ENCODE peak calls at places on chromosomes 6 and 20, in ten cellular contexts. E is breast epithelium; G is endothelial cell; T is cardiac muscle cell; B is uterus; D is activated CD8-positive, alpha-beta T cell treated with anti-CD3 and anti-CD28 coated beads for 36 hours; X is IMR-90; K is Caco-2; R is WTC11; S is MM.1S. Z is an unnamed sample.

GRCh38 chr6:134092449-134092848 is 40.0 kb upstream of the SLC2A12 start:
- DNase-seq in E (no peak), B (no peak), S (peak; percentile 80), G (no peak), X (no peak), T (no peak), K (no peak), R (no peak), D (no peak), Z (no peak)

GRCh38 chr6:156808287-156808686 is 31.1 kb downstream of the ARID1B start:
- DNase-seq in B (no peak), D (no peak), T (peak; percentile 64), S (no peak), X (peak; percentile 13), K (no peak), R (no peak), E (no peak), G (no peak), Z (no peak)

GRCh38 chr6:163314791-163315404 is 99.6 kb upstream of the QKI start:
- DNase-seq in T (no peak), D (no peak), X (no peak), S (no peak), E (no peak), B (no peak), R (no peak), K (no peak), G (no peak), Z (no peak)

GRCh38 chr20:17558154-17558940 is 11.5 kb upstream of the DSTN start:
- DNase-seq in X (peak; percentile 91), T (peak; percentile 89), E (no peak), B (peak; percentile 89), G (no peak), R (no peak), K (no peak), S (no peak), D (peak; percentile 39), Z (no peak)

GRCh38 chr20:3046677-3047462 is 1.0 kb downstream of the MRPS26 start:
- DNase-seq in D (peak; percentile 22), G (no peak), B (no peak), X (no peak), R (no peak), T (peak; percentile 13), K (peak; percentile 62), E (no peak), S (no peak), Z (no peak)

GRCh38 chr20:62381202-62381797 is 5.6 kb upstream of the RPS21 start:
- DNase-seq in D (peak; percentile 33), T (no peak), R (no peak), E (no peak), K (no peak), B (peak; percentile 49), G (no peak), S (no peak), X (peak; percentile 76), Z (no peak)

GRCh38 chr6:22411408-22412105 is 114.7 kb upstream of the PRL start:
- DNase-seq in G (no peak), D (no peak), S (no peak), X (peak; percentile 51), K (no peak), B (peak; percentile 24), E (no peak), R (no peak), T (peak; percentile 9), Z (no peak)

GRCh38 chr6:81166770-81167169 is 585.7 kb downstream of the TENT5A start:
- DNase-seq in D (no peak), S (no peak), X (peak; percentile 28), T (peak; percentile 53), B (no peak), E (no peak), G (no peak), K (no peak), R (no peak), Z (no peak)

GRCh38 chr6:424741-425417 is 33.3 kb downstream of the IRF4 start:
- DNase-seq in B (no peak), T (no peak), G (no peak), X (no peak), E (no peak), K (no peak), S (no peak), D (no peak), R (no peak), Z (no peak)

GRCh38 chr6:105257350-105257749 is 77.5 kb upstream of the POPDC3 start:
- DNase-seq in K (no peak), X (no peak), E (no peak), S (peak; percentile 7), D (no peak), G (no peak), T (no peak), B (no peak), R (no peak), Z (no peak)

GRCh38 chr20:36181934-36182603 is 27.5 kb downstream of the EPB41L1 start:
- DNase-seq in B (no peak), K (no peak), S (no peak), X (peak; percentile 87), R (no peak), T (peak; percentile 68), G (no peak), E (no peak), D (no peak), Z (no peak)

GRCh38 chr20:35617397-35618031 is 1.9 kb downstream of the SPAG4 start:
- DNase-seq in T (peak; percentile 59), E (peak; percentile 39), G (peak; percentile 48), X (peak; percentile 53), B (peak; percentile 63), K (peak; percentile 91), D (peak; percentile 79), S (no peak), R (peak; percentile 73), Z (no peak)

GRCh38 chr6:108543165-108543940 is 17.4 kb upstream of the FOXO3 start:
- DNase-seq in X (no peak), S (no peak), G (no peak), K (no peak), E (no peak), B (no peak), D (no peak), T (no peak), R (no peak), Z (no peak)

GRCh38 chr6:91045152-91045551 is 458.3 kb upstream of the MAP3K7 start:
- DNase-seq in D (no peak), T (peak; percentile 79), G (no peak), X (no peak), B (no peak), K (no peak), R (no peak), S (no peak), E (no peak), Z (no peak)

GRCh38 chr6:153015094-153015645 is 12.7 kb upstream of the MTRF1L start:
- DNase-seq in S (no peak), D (no peak), K (no peak), B (no peak), E (no peak), X (no peak), T (no peak), R (no peak), G (no peak), Z (no peak)

GRCh38 chr6:138372711-138373463 is 4.8 kb upstream of the SMIM28 start:
- DNase-seq in X (no peak), T (peak; percentile 52), G (no peak), B (no peak), D (no peak), K (no peak), S (no peak), R (no peak), E (no peak), Z (no peak)

GRCh38 chr6:83467620-83468036 is 36.8 kb upstream of the ME1 start:
- DNase-seq in G (no peak), B (no peak), D (no peak), T (no peak), K (no peak), S (no peak), X (no peak), E (peak; percentile 22), R (no peak), Z (no peak)

GRCh38 chr6:140050232-140050995 is 676.0 kb upstream of the CITED2 start:
- DNase-seq in D (no peak), K (peak; percentile 53), G (no peak), B (no peak), E (no peak), X (peak; percentile 72), T (peak; percentile 89), R (no peak), S (no peak), Z (no peak)

GRCh38 chr6:140048202-140048790 is 673.8 kb upstream of the CITED2 start:
- DNase-seq in E (no peak), R (no peak), D (no peak), K (no peak), S (no peak), X (no peak), B (no peak), G (no peak), T (no peak), Z (no peak)

GRCh38 chr6:140047321-140047720 is 672.9 kb upstream of the CITED2 start:
- DNase-seq in S (no peak), G (no peak), K (no peak), X (no peak), T (no peak), D (no peak), R (no peak), E (no peak), B (no peak), Z (no peak)

GRCh38 chr6:140051521-140052455 is 677.3 kb upstream of the CITED2 start:
- DNase-seq in T (peak; percentile 89), G (no peak), R (no peak), X (peak; percentile 98), K (no peak), S (no peak), E (no peak), D (no peak), B (no peak), Z (no peak)

GRCh38 chr6:140052757-140053729 is 678.6 kb upstream of the CITED2 start:
- DNase-seq in T (peak; percentile 61), E (no peak), K (no peak), R (peak; percentile 13), G (peak; percentile 7), B (no peak), D (no peak), S (no peak), X (peak; percentile 59), Z (no peak)
- TF ChIP-seq CTCF in T (peak; percentile 51), E (no peak), K (peak; percentile 34), R (peak; percentile 15), G (peak; percentile 46), B (no peak), D (no peak), S (peak; percentile 27), X (peak; percentile 44), Z (peak; percentile 59)

GRCh38 chr20:1269850-1270249 is 3.8 kb downstream of the SNPH start:
- DNase-seq in X (no peak), K (no peak), E (no peak), B (no peak), R (no peak), G (no peak), T (no peak), D (no peak), S (no peak), Z (no peak)
- TF ChIP-seq CTCF in X (no peak), K (no peak), E (no peak), B (no peak), R (no peak), G (no peak), T (no peak), D (no peak), S (no peak), Z (no peak)

GRCh38 chr6:57221936-57222683 is at the start of gene RAB23:
- DNase-seq in T (peak; percentile 91), S (peak; percentile 81), D (peak; percentile 76), K (peak; percentile 81), B (peak; percentile 81), G (peak; percentile 91), X (peak; percentile 77), E (peak; percentile 62), R (peak; percentile 89), Z (no peak)
- TF ChIP-seq CTCF in T (peak; percentile 12), S (no peak), D (no peak), K (no peak), B (peak; percentile 30), G (no peak), X (no peak), E (no peak), R (no peak), Z (peak; percentile 59)

GRCh38 chr6:168071620-168072019 is 7.4 kb downstream of the FRMD1 start:
- DNase-seq in D (no peak), S (no peak), E (no peak), G (peak; percentile 39), R (peak; percentile 72), K (no peak), X (no peak), B (no peak), T (no peak), Z (no peak)
- TF ChIP-seq CTCF in D (no peak), S (peak; percentile 21), E (no peak), G (no peak), R (peak; percentile 17), K (peak; percentile 25), X (no peak), B (no peak), T (no peak), Z (peak; percentile 21)

Z was measured in chondrocyte.